ENCODE peak calls at places on chromosomes 12 and 14, in ten cellular contexts. R, V, G, S, F, T, I, C, J and K are unnamed samples. For H3K36me3, the result is how much of the 10 kb centered on the place peaks cover.

GRCh38 chr12:96044017-96044985 is 8.9 kb upstream of the LTA4H start:
- DNase-seq in R (no peak), V (no peak), G (no peak), S (no peak), F (no peak), T (no peak), I (no peak), C (no peak), J (peak), K (no peak)

GRCh38 chr12:113109872-113110623 is 25.5 kb downstream of the RASAL1 start:
- DNase-seq in R (no peak), V (no peak), G (no peak), S (no peak), F (no peak), T (no peak), I (no peak), C (no peak), J (no peak), K (no peak)

GRCh38 chr12:95956557-95957145 is 13.5 kb downstream of the AMDHD1 start:
- DNase-seq in R (no peak), V (no peak), G (no peak), S (no peak), F (no peak), T (no peak), I (no peak), C (no peak), J (no peak), K (no peak)

GRCh38 chr14:75650253-75651058 is 10.2 kb downstream of the ERG28 start:
- DNase-seq in R (no peak), V (no peak), G (no peak), S (no peak), F (no peak), T (no peak), I (no peak), C (no peak), J (no peak), K (no peak)

GRCh38 chr12:57983150-57983857 is 41.9 kb downstream of the ATP23 start:
- DNase-seq in R (peak), V (peak), G (no peak), S (peak), F (peak), T (no peak), I (no peak), C (no peak), J (peak), K (peak)

GRCh38 chr14:78154827-78155226 is 15.3 kb upstream of the NRXN3 start:
- DNase-seq in R (no peak), V (no peak), G (no peak), S (no peak), F (no peak), T (no peak), I (no peak), C (no peak), J (no peak), K (no peak)

GRCh38 chr14:93329965-93330608 is 2.7 kb downstream of the BTBD7 start:
- DNase-seq in R (no peak), V (no peak), G (no peak), S (no peak), F (no peak), T (no peak), I (no peak), C (no peak), J (no peak), K (no peak)

GRCh38 chr12:57735952-57736742 is 2.4 kb downstream of the AGAP2 start:
- DNase-seq in R (no peak), V (no peak), G (no peak), S (no peak), F (peak), T (peak), I (peak), C (no peak), J (no peak), K (no peak)

GRCh38 chr12:97960741-97961608 is 498.4 kb downstream of the RMST start:
- DNase-seq in R (no peak), V (peak), G (no peak), S (no peak), F (peak), T (no peak), I (no peak), C (no peak), J (peak), K (peak)

GRCh38 chr12:19671695-19672094 is 232.4 kb downstream of the AEBP2 start:
- DNase-seq in R (no peak), V (no peak), G (no peak), S (no peak), F (no peak), T (no peak), I (no peak), C (no peak), J (no peak), K (no peak)

GRCh38 chr14:97706814-97707213 is 909.6 kb downstream of the VRK1 start:
- DNase-seq in R (no peak), V (no peak), G (no peak), S (no peak), F (no peak), T (no peak), I (no peak), C (no peak), J (no peak), K (no peak)

GRCh38 chr14:26730929-26731618 is 133.2 kb upstream of the NOVA1 start:
- DNase-seq in R (no peak), V (no peak), G (no peak), S (no peak), F (peak), T (peak), I (no peak), C (peak), J (peak), K (peak)
- TF ChIP-seq CTCF in R (peak), V (peak), G (peak), S (no peak), F (peak), T (no peak), I (peak), C (no peak), J (peak), K (peak)

GRCh38 chr14:105007593-105008264 is 13.2 kb downstream of the CDCA4 start:
- DNase-seq in R (no peak), V (no peak), G (no peak), S (no peak), F (no peak), T (no peak), I (no peak), C (no peak), J (no peak), K (no peak)
- H3K36me3 ChIP-seq in R (under half), V (under half), G (under half), S (under half), F (under half), T (under half), I (under half), C (under half), J (half or more), K (under half)

GRCh38 chr14:68817513-68818212 is 24.8 kb upstream of the ZFP36L1 start:
- DNase-seq in R (no peak), V (no peak), G (no peak), S (peak), F (no peak), T (no peak), I (no peak), C (peak), J (no peak), K (no peak)

GRCh38 chr14:68820999-68821683 is 28.3 kb upstream of the ZFP36L1 start:
- DNase-seq in R (no peak), V (no peak), G (no peak), S (no peak), F (no peak), T (no peak), I (peak), C (no peak), J (no peak), K (no peak)

GRCh38 chr14:68820536-68820935 is 27.7 kb upstream of the ZFP36L1 start:
- DNase-seq in R (no peak), V (no peak), G (no peak), S (no peak), F (no peak), T (no peak), I (no peak), C (no peak), J (no peak), K (no peak)

GRCh38 chr14:68820119-68820518 is 27.3 kb upstream of the ZFP36L1 start:
- DNase-seq in R (no peak), V (no peak), G (no peak), S (no peak), F (no peak), T (no peak), I (peak), C (no peak), J (no peak), K (no peak)

DNA sequence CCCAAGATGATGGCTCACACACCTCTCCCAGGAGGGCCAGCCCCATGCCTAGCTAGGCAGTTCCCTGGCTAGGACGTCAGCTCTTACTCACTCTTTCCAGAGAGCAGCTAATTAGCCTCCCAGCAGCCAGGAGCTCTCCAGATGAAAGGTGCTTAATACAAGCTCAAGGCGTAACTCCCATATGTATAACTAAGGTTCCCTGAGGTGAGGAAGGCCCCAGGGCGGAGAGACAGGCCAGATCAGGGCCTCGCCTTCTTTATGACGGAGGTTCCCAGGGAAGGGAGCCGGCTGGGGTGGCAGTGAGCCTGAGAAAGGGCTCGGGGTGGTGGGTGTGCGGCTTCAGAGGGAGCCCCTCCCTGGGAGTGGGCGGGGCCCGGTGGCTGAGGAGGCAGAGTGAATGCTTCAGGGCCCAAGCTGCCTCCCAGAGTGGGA is 26.4 kb upstream of the ZFP36L1 start:
- DNase-seq in R (no peak), V (no peak), G (no peak), S (peak), F (peak), T (peak), I (peak), C (no peak), J (no peak), K (no peak)
- TF ChIP-seq CTCF in R (no peak), V (no peak), G (no peak), S (no peak), F (no peak), T (no peak), I (no peak), C (no peak), J (no peak), K (no peak)

GRCh38 chr12:56591961-56592360 is 38.2 kb downstream of the BAZ2A start:
- DNase-seq in R (no peak), V (no peak), G (no peak), S (no peak), F (no peak), T (no peak), I (no peak), C (no peak), J (no peak), K (no peak)

GRCh38 chr12:56591111-56591510 is 39.0 kb downstream of the BAZ2A start:
- DNase-seq in R (no peak), V (no peak), G (no peak), S (no peak), F (no peak), T (no peak), I (no peak), C (no peak), J (no peak), K (no peak)

GRCh38 chr12:56596815-56597214 is 33.3 kb downstream of the BAZ2A start:
- DNase-seq in R (no peak), V (no peak), G (no peak), S (no peak), F (no peak), T (no peak), I (no peak), C (no peak), J (no peak), K (no peak)

GRCh38 chr12:56590237-56590830 is 39.8 kb downstream of the BAZ2A start:
- DNase-seq in R (no peak), V (peak), G (no peak), S (no peak), F (peak), T (no peak), I (no peak), C (no peak), J (peak), K (no peak)

DNA sequence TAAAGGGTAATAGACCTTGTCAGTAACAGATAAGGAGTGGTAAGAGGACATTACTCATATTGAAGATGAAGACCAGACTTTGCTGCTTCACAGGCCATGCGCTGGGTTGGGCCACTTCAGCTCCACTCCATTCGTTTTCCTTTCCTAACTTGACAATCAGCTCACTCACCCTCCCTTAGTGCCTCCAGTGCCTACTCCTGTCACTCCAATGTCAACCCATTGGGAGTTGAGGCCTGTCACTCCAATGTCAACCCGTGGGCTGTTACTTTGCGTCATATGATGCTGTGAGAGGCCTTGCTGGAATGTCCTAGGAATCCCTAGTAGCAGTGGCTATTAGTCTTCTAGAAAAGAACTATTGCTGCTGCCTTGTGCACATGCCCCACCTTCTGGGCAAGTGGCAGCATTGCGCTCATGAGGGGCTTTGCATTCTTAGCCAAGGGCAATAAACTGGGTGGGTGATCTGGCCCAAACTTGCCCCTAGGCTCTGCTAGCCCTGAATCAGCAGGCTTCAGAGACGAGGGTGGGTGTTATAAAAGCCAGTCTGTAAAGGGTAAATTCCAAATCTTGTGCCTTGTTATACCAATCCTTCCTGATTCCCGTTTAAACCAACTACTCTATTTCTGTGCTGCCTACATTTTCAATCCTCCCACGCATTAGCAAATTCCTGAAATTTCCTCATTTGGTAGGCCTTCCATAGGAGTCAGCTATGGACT is 36.1 kb downstream of the BAZ2A start:
- DNase-seq in R (peak), V (peak), G (peak), S (peak), F (peak), T (peak), I (no peak), C (peak), J (peak), K (peak)
- H3K36me3 ChIP-seq in R (under half), V (under half), G (under half), S (under half), F (under half), T (under half), I (under half), C (under half), J (under half), K (under half)

DNA sequence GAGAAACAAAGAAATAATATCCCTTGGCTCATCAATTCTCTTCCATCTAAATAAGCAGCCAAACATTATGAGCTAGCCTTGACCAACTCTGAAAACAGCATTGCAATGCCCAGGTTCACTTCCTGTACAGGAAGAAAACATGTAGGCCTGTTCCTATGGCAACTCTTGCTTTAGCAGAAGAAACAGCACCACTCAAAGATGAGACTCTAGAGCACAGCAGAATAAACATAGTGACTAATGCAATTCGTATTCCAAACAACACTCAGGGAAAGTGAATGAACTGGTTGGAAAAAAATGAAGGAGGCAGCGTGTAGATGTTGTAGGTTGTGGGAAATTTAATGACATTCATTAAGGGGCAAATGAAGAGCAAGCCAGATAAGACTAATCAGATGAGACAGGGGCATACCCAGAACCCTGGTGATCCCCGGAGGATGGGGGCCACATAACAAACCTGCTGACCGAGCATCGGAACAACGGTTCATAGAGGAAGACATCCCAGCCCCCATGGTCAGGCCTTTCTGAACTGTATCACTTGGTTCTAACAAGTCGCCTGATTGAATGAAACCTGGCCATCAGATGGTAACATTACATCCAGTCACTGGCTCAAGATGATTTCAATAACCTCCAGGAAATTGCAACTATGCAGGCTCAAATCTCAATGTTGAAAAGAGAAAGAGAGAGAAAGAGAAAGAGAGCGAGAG is 9.0 kb downstream of the ARHGDIB start:
- DNase-seq in R (peak), V (no peak), G (no peak), S (peak), F (no peak), T (no peak), I (no peak), C (no peak), J (peak), K (no peak)
- TF ChIP-seq CTCF in R (no peak), V (no peak), G (no peak), S (no peak), F (no peak), T (no peak), I (no peak), C (no peak), J (no peak), K (no peak)

DNA sequence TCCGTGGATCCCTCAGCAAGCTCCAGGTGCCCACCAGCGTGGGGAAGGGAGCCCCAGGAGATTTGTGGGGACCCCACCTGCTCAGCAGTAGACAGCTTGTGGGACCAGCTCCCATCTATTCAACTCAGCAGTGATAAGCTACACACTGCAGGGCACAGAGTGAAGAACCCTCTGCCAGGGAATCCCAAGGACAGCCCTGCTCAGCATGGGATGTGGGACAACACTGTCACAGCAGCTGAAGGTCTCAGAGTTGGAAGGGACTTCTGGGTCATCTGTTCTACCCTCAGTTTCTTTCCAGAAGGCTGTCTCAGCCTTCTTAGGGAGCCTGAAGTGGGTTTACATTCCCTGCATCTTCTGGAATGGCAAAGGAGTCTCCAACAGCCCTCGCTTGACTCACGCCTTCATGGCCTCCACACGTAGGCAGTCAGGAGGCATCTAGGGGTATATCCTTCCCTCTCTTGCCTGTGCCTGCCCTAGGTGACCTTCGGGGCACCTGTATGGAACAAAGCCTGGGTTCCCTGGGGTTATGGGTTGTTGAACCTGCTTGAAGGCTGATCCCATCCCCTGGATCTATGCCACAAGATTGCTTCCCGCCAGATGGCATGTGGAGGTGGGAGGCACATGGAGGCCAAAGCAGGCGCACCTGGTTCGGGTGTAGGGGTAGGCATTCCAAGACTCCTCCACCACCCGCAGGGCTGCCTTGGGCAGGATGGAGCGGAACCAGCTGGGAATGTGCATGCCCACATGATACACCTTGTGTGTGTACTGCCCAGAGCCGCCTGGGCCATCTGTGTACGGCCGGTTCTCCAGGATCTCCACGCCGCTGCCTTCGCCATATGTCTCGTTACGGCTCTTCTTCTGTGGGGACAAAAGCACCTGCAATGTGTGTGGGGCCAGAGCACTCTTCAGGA is 33.0 kb downstream of the ARL6IP4 start:
- DNase-seq in R (no peak), V (no peak), G (no peak), S (no peak), F (no peak), T (no peak), I (no peak), C (peak), J (no peak), K (no peak)
- H3K36me3 ChIP-seq in R (under half), V (under half), G (under half), S (under half), F (under half), T (under half), I (under half), C (under half), J (under half), K (under half)

GRCh38 chr12:53694746-53695145 is 18.9 kb upstream of the ATP5MC2 start:
- DNase-seq in R (no peak), V (no peak), G (no peak), S (no peak), F (no peak), T (no peak), I (no peak), C (no peak), J (no peak), K (no peak)

GRCh38 chr12:53698948-53699672 is 23.2 kb upstream of the ATP5MC2 start:
- DNase-seq in R (no peak), V (no peak), G (no peak), S (no peak), F (no peak), T (no peak), I (no peak), C (no peak), J (no peak), K (no peak)

GRCh38 chr12:53696285-53696654 is 20.4 kb upstream of the ATP5MC2 start:
- DNase-seq in R (no peak), V (no peak), G (no peak), S (peak), F (peak), T (peak), I (no peak), C (no peak), J (peak), K (peak)

GRCh38 chr12:53696655-53697321 is 20.9 kb upstream of the ATP5MC2 start:
- DNase-seq in R (no peak), V (no peak), G (no peak), S (no peak), F (no peak), T (no peak), I (no peak), C (no peak), J (no peak), K (no peak)

GRCh38 chr12:53695148-53696138 is 19.6 kb upstream of the ATP5MC2 start:
- DNase-seq in R (no peak), V (no peak), G (peak), S (no peak), F (peak), T (peak), I (no peak), C (peak), J (no peak), K (peak)
- TF ChIP-seq CTCF in R (peak), V (no peak), G (no peak), S (no peak), F (peak), T (no peak), I (no peak), C (no peak), J (no peak), K (no peak)

GRCh38 chr12:48767047-48767446 is 21.8 kb downstream of the ADCY6 start:
- DNase-seq in R (no peak), V (no peak), G (no peak), S (peak), F (no peak), T (no peak), I (no peak), C (peak), J (no peak), K (peak)

GRCh38 chr12:48768736-48769135 is 20.2 kb downstream of the ADCY6 start:
- DNase-seq in R (no peak), V (no peak), G (no peak), S (no peak), F (no peak), T (no peak), I (no peak), C (no peak), J (no peak), K (no peak)

GRCh38 chr12:48765753-48766162 is 23.1 kb downstream of the ADCY6 start:
- DNase-seq in R (no peak), V (no peak), G (no peak), S (peak), F (no peak), T (no peak), I (no peak), C (no peak), J (no peak), K (peak)

GRCh38 chr12:48767521-48767920 is 21.4 kb downstream of the ADCY6 start:
- DNase-seq in R (no peak), V (no peak), G (no peak), S (no peak), F (no peak), T (no peak), I (no peak), C (no peak), J (no peak), K (no peak)

GRCh38 chr12:48768147-48768546 is 20.7 kb downstream of the ADCY6 start:
- DNase-seq in R (no peak), V (no peak), G (no peak), S (no peak), F (no peak), T (no peak), I (no peak), C (no peak), J (no peak), K (no peak)
- H3K36me3 ChIP-seq in R (under half), V (under half), G (under half), S (under half), F (half or more), T (under half), I (under half), C (under half), J (under half), K (under half)